ENCODE peak calls at places on chromosomes 11 and 22, in four cellular contexts. One of them, this sample, is unnamed.

GRCh38 chr11:102139081-102139498 is 28.8 kb downstream of the YAP1 start:
- DNase-seq in cardiac muscle cell: peak
- DNase-seq in prostate gland: no peak
- DNase-seq in stomach: no peak
- DNase-seq in this sample: peak

GRCh38 chr22:30324008-30324730 is 2.6 kb downstream of the TBC1D10A start:
- DNase-seq in prostate gland: no peak
- DNase-seq in cardiac muscle cell: no peak
- DNase-seq in stomach: no peak
- DNase-seq in this sample: no peak

GRCh38 chr11:81165164-81165563 is 1568.5 kb downstream of the FAM181B start:
- DNase-seq in prostate gland: no peak
- DNase-seq in cardiac muscle cell: peak
- DNase-seq in stomach: no peak
- DNase-seq in this sample: no peak

GRCh38 chr11:30216534-30216933 is 14.3 kb upstream of the FSHB start:
- DNase-seq in cardiac muscle cell: no peak
- DNase-seq in prostate gland: no peak
- DNase-seq in stomach: no peak
- DNase-seq in this sample: no peak

GRCh38 chr11:48020092-48020755 is 39.9 kb downstream of the PTPRJ start:
- DNase-seq in stomach: peak
- DNase-seq in prostate gland: no peak
- DNase-seq in cardiac muscle cell: no peak
- DNase-seq in this sample: no peak

GRCh38 chr22:25172153-25172552 is 27.5 kb upstream of the CRYBB3 start:
- DNase-seq in stomach: peak
- DNase-seq in cardiac muscle cell: no peak
- DNase-seq in prostate gland: peak
- DNase-seq in this sample: peak

GRCh38 chr22:34761111-34761510 is 304.8 kb upstream of the ISX start:
- DNase-seq in prostate gland: no peak
- DNase-seq in stomach: no peak
- DNase-seq in cardiac muscle cell: no peak
- DNase-seq in this sample: no peak

GRCh38 chr22:44461083-44461375 is 37.0 kb downstream of the RTL6 start:
- DNase-seq in prostate gland: no peak
- DNase-seq in stomach: peak
- DNase-seq in cardiac muscle cell: no peak
- DNase-seq in this sample: no peak

GRCh38 chr11:118216621-118217526 is 7.9 kb downstream of the JAML start:
- DNase-seq in stomach: no peak
- DNase-seq in prostate gland: no peak
- DNase-seq in cardiac muscle cell: no peak
- DNase-seq in this sample: no peak

GRCh38 chr11:59669611-59670009 is 773 bp upstream of the PATL1 start:
- DNase-seq in prostate gland: peak
- DNase-seq in stomach: peak
- DNase-seq in cardiac muscle cell: no peak
- DNase-seq in this sample: peak

GRCh38 chr11:44028816-44029506 is 18.8 kb upstream of the ACCSL start:
- DNase-seq in cardiac muscle cell: no peak
- DNase-seq in prostate gland: no peak
- DNase-seq in stomach: no peak
- DNase-seq in this sample: no peak

GRCh38 chr22:24580276-24580675 is 12.6 kb downstream of the LRRC75B start:
- DNase-seq in stomach: no peak
- DNase-seq in prostate gland: no peak
- DNase-seq in cardiac muscle cell: no peak
- DNase-seq in this sample: no peak

DNA sequence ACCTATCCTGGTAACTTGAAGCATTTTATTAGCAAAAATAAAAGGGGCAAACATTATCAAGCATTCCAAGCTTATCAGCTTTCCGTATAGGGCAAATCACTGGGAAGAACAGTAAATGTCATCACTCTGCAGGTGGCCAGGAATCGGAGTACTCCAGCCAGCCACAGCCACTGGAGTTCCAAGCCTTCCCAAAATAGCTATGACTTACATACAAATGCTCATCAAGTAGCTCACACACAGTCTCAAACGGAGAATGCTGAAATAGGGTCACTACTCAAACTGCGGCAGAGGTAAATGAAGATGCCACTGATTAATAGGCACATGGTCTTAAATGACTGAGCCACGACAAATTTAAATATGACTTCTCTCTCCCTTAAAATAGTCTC is 2.1 kb downstream of the USP28 start:
- DNase-seq in cardiac muscle cell: peak
- DNase-seq in prostate gland: no peak
- DNase-seq in stomach: no peak
- DNase-seq in this sample: no peak
- H3K27ac ChIP-seq in cardiac muscle cell: peak
- H3K27ac ChIP-seq in prostate gland: no peak
- H3K27ac ChIP-seq in stomach: peak
- H3K27ac ChIP-seq in this sample: no peak

GRCh38 chr11:3834349-3835099 is 6.2 kb downstream of the RHOG start:
- DNase-seq in cardiac muscle cell: no peak
- DNase-seq in prostate gland: no peak
- DNase-seq in stomach: peak
- DNase-seq in this sample: no peak
- H3K27ac ChIP-seq in cardiac muscle cell: no peak
- H3K27ac ChIP-seq in prostate gland: no peak
- H3K27ac ChIP-seq in stomach: peak
- H3K27ac ChIP-seq in this sample: no peak

DNA sequence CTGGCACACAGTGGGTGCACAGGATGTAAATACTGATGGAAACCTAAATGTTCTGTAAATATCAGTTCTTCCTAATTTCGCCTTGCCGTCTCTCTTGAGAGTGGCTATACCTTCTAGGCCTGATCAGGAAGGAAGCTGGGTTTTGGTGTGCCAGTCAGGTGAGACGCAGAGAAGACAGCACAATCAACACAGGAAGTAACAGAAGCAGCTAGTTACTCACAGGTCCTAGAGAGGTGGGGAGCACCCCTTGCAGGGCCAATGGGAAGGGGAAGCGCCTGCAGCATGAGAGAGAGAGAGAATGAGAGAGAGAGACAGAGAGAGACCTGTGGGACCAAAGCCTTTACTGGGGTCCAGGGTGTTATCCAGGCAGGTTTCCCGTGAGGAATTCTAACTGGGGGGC is 80.8 kb downstream of the FBLN1 start:
- DNase-seq in stomach: no peak
- DNase-seq in cardiac muscle cell: no peak
- DNase-seq in prostate gland: no peak
- DNase-seq in this sample: no peak
- H3K27ac ChIP-seq in stomach: peak
- H3K27ac ChIP-seq in cardiac muscle cell: no peak
- H3K27ac ChIP-seq in prostate gland: no peak
- H3K27ac ChIP-seq in this sample: no peak

DNA sequence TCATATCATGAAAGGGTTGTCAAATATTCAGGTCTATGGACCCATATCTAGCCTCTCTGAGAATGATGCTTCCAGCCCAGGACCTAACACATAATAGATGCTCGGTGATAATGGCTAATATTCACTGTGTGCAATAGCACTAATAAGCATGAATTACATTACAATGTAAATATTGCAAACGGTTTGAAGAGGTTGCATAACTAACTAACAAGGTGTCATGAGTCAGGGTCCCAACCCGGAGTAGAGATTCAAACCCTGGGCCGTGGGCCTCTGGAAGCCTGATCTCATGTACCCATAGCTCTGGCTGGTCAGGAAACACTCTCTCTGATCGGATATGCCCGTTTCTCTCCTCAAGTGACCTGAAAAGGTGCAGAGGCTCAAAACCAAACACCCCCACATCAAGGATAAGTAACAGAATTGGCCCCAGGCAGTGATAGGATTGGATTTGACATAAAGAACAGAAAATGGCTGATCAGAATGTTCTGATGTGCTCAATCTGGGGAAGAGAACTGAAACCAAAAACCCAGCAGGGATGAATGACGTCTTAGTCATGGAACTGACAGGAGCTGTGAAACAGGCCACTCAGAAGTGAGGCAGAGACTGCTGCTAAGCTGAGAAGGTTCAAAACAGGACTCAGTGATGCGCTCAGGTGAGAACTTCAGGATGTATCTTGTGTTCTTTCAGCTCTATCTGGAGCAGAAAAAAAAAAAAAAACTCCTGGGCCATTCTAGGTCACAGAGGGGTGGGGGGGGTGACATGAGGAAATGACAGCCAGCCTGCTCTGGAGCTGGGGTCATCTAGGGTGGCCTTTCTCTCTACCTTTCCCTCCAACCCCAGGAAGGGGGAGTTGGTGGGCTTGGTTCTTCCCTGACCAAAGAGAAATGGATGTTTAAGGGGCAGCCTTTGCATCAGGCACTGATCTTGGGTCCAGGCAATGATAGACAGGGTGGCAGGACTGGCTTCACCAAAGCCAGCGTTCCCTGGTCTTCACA is 6.6 kb upstream of the KCTD17 start:
- DNase-seq in cardiac muscle cell: no peak
- DNase-seq in stomach: no peak
- DNase-seq in prostate gland: no peak
- DNase-seq in this sample: no peak
- H3K27ac ChIP-seq in cardiac muscle cell: no peak
- H3K27ac ChIP-seq in stomach: no peak
- H3K27ac ChIP-seq in prostate gland: no peak
- H3K27ac ChIP-seq in this sample: no peak

GRCh38 chr11:111360150-111361043 is 18.7 kb downstream of the POU2AF1 start:
- DNase-seq in stomach: peak
- DNase-seq in prostate gland: no peak
- DNase-seq in cardiac muscle cell: no peak
- DNase-seq in this sample: no peak
- H3K27ac ChIP-seq in stomach: peak
- H3K27ac ChIP-seq in prostate gland: no peak
- H3K27ac ChIP-seq in cardiac muscle cell: no peak
- H3K27ac ChIP-seq in this sample: no peak

DNA sequence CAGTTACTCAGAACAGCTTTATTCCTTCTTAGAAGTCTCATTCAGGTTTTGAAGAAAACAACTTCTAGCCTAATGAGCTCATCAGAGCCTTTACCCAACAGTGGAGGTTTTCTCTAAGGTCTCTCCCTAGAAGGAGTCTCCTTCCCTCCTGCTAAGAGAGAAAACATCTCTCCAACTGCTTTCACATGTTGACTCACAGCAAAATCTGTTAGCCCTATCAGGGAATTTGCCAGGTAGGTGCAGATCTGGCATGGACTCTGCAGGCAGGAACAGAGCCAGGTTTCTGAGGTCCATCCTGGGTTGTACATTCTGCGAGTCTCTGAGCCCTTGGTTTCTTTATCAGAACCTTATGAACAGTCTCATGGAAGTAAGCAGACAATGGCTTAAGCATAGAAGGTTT is 214.4 kb downstream of the HIPK3 start:
- DNase-seq in cardiac muscle cell: no peak
- DNase-seq in prostate gland: no peak
- DNase-seq in stomach: peak
- DNase-seq in this sample: no peak
- H3K27ac ChIP-seq in cardiac muscle cell: no peak
- H3K27ac ChIP-seq in prostate gland: no peak
- H3K27ac ChIP-seq in stomach: no peak
- H3K27ac ChIP-seq in this sample: no peak

GRCh38 chr11:130000552-130001176 is 2.0 kb downstream of the PRDM10 start:
- DNase-seq in prostate gland: no peak
- DNase-seq in cardiac muscle cell: no peak
- DNase-seq in stomach: no peak
- DNase-seq in this sample: no peak

GRCh38 chr11:129998107-129998506 is 4.5 kb downstream of the PRDM10 start:
- DNase-seq in stomach: no peak
- DNase-seq in cardiac muscle cell: no peak
- DNase-seq in prostate gland: no peak
- DNase-seq in this sample: no peak

GRCh38 chr11:129998905-129999304 is 3.7 kb downstream of the PRDM10 start:
- DNase-seq in stomach: no peak
- DNase-seq in prostate gland: no peak
- DNase-seq in cardiac muscle cell: no peak
- DNase-seq in this sample: no peak

GRCh38 chr11:129997513-129997912 is 5.1 kb downstream of the PRDM10 start:
- DNase-seq in prostate gland: no peak
- DNase-seq in stomach: no peak
- DNase-seq in cardiac muscle cell: no peak
- DNase-seq in this sample: no peak

GRCh38 chr11:129999407-129999806 is 3.2 kb downstream of the PRDM10 start:
- DNase-seq in prostate gland: no peak
- DNase-seq in cardiac muscle cell: no peak
- DNase-seq in stomach: no peak
- DNase-seq in this sample: no peak
- H3K27ac ChIP-seq in prostate gland: no peak
- H3K27ac ChIP-seq in cardiac muscle cell: no peak
- H3K27ac ChIP-seq in stomach: no peak
- H3K27ac ChIP-seq in this sample: no peak

This sample was measured in thyroid gland.